ENCODE peak calls at places on chromosomes 16 and 17, in nine cellular contexts. One of them, this sample, is unnamed. For H3K4me1, the result is how much of the 10 kb centered on the place peaks cover.

GRCh38 chr17:31596382-31597323 is 205.2 kb downstream of the RAB11FIP4 start:
- DNase-seq in neural progenitor cell: peak
- DNase-seq in colonic mucosa: peak
- DNase-seq in CD8-positive, alpha-beta T cell: no peak
- DNase-seq in pancreas: no peak
- DNase-seq in heart left ventricle: peak
- DNase-seq in tibial artery: peak
- DNase-seq in transverse colon: peak
- DNase-seq in mesendoderm: peak
- DNase-seq in this sample: peak

GRCh38 chr16:59210955-59211541 is 476.9 kb upstream of the GOT2 start:
- DNase-seq in CD8-positive, alpha-beta T cell: no peak
- DNase-seq in neural progenitor cell: peak
- DNase-seq in colonic mucosa: no peak
- DNase-seq in pancreas: no peak
- DNase-seq in mesendoderm: peak
- DNase-seq in tibial artery: no peak
- DNase-seq in heart left ventricle: no peak
- DNase-seq in transverse colon: no peak
- DNase-seq in this sample: peak

GRCh38 chr17:52170963-52171572 is 12.6 kb upstream of the CA10 start:
- DNase-seq in CD8-positive, alpha-beta T cell: no peak
- DNase-seq in heart left ventricle: no peak
- DNase-seq in neural progenitor cell: peak
- DNase-seq in pancreas: no peak
- DNase-seq in tibial artery: no peak
- DNase-seq in transverse colon: no peak
- DNase-seq in colonic mucosa: no peak
- DNase-seq in mesendoderm: peak
- DNase-seq in this sample: no peak

GRCh38 chr17:34306466-34306865 is 12.8 kb upstream of the CCL8 start:
- DNase-seq in heart left ventricle: no peak
- DNase-seq in pancreas: no peak
- DNase-seq in colonic mucosa: no peak
- DNase-seq in tibial artery: no peak
- DNase-seq in CD8-positive, alpha-beta T cell: no peak
- DNase-seq in neural progenitor cell: peak
- DNase-seq in mesendoderm: peak
- DNase-seq in transverse colon: no peak
- DNase-seq in this sample: no peak

GRCh38 chr17:2621241-2621640 is 27.8 kb downstream of the PAFAH1B1 start:
- DNase-seq in heart left ventricle: no peak
- DNase-seq in transverse colon: no peak
- DNase-seq in colonic mucosa: no peak
- DNase-seq in neural progenitor cell: no peak
- DNase-seq in CD8-positive, alpha-beta T cell: no peak
- DNase-seq in pancreas: no peak
- DNase-seq in mesendoderm: no peak
- DNase-seq in tibial artery: no peak
- DNase-seq in this sample: no peak

GRCh38 chr16:24052466-24053324 is 203.4 kb upstream of the CACNG3 start:
- DNase-seq in mesendoderm: peak
- DNase-seq in transverse colon: no peak
- DNase-seq in neural progenitor cell: no peak
- DNase-seq in tibial artery: no peak
- DNase-seq in pancreas: no peak
- DNase-seq in colonic mucosa: no peak
- DNase-seq in CD8-positive, alpha-beta T cell: no peak
- DNase-seq in heart left ventricle: no peak
- DNase-seq in this sample: no peak

GRCh38 chr16:55622930-55623561 is 32.7 kb upstream of the SLC6A2 start:
- DNase-seq in tibial artery: no peak
- DNase-seq in CD8-positive, alpha-beta T cell: no peak
- DNase-seq in mesendoderm: peak
- DNase-seq in colonic mucosa: no peak
- DNase-seq in transverse colon: no peak
- DNase-seq in neural progenitor cell: peak
- DNase-seq in heart left ventricle: no peak
- DNase-seq in pancreas: no peak
- DNase-seq in this sample: no peak

GRCh38 chr16:52399116-52399515 is 147.8 kb downstream of the TOX3 start:
- DNase-seq in tibial artery: no peak
- DNase-seq in CD8-positive, alpha-beta T cell: no peak
- DNase-seq in neural progenitor cell: no peak
- DNase-seq in pancreas: no peak
- DNase-seq in heart left ventricle: no peak
- DNase-seq in mesendoderm: no peak
- DNase-seq in colonic mucosa: no peak
- DNase-seq in transverse colon: no peak
- DNase-seq in this sample: no peak

GRCh38 chr17:35726609-35727460 is 4.6 kb upstream of the RASL10B start:
- DNase-seq in mesendoderm: peak
- DNase-seq in neural progenitor cell: no peak
- DNase-seq in transverse colon: peak
- DNase-seq in colonic mucosa: peak
- DNase-seq in pancreas: peak
- DNase-seq in tibial artery: no peak
- DNase-seq in CD8-positive, alpha-beta T cell: no peak
- DNase-seq in heart left ventricle: peak
- DNase-seq in this sample: peak

GRCh38 chr16:66662445-66663194 is 33.9 kb downstream of the CMTM4 start:
- DNase-seq in mesendoderm: peak
- DNase-seq in transverse colon: no peak
- DNase-seq in CD8-positive, alpha-beta T cell: no peak
- DNase-seq in tibial artery: no peak
- DNase-seq in heart left ventricle: no peak
- DNase-seq in colonic mucosa: no peak
- DNase-seq in pancreas: no peak
- DNase-seq in neural progenitor cell: no peak
- DNase-seq in this sample: no peak

GRCh38 chr16:29745126-29745852 is 501 bp downstream of the C16orf54 start:
- DNase-seq in pancreas: no peak
- DNase-seq in heart left ventricle: no peak
- DNase-seq in CD8-positive, alpha-beta T cell: peak
- DNase-seq in tibial artery: no peak
- DNase-seq in neural progenitor cell: no peak
- DNase-seq in colonic mucosa: peak
- DNase-seq in mesendoderm: no peak
- DNase-seq in transverse colon: peak
- DNase-seq in this sample: peak

GRCh38 chr16:15509051-15509592 is 74.7 kb downstream of the BMERB1 start:
- DNase-seq in neural progenitor cell: no peak
- DNase-seq in colonic mucosa: no peak
- DNase-seq in transverse colon: no peak
- DNase-seq in pancreas: no peak
- DNase-seq in heart left ventricle: no peak
- DNase-seq in CD8-positive, alpha-beta T cell: no peak
- DNase-seq in mesendoderm: peak
- DNase-seq in tibial artery: no peak
- DNase-seq in this sample: no peak

GRCh38 chr17:70096861-70097260 is 21.8 kb downstream of the KCNJ16 start:
- DNase-seq in pancreas: no peak
- DNase-seq in CD8-positive, alpha-beta T cell: no peak
- DNase-seq in neural progenitor cell: no peak
- DNase-seq in transverse colon: no peak
- DNase-seq in tibial artery: no peak
- DNase-seq in mesendoderm: no peak
- DNase-seq in heart left ventricle: no peak
- DNase-seq in colonic mucosa: no peak
- DNase-seq in this sample: no peak
- H3K4me1 ChIP-seq in pancreas: under half
- H3K4me1 ChIP-seq in CD8-positive, alpha-beta T cell: under half
- H3K4me1 ChIP-seq in neural progenitor cell: under half
- H3K4me1 ChIP-seq in transverse colon: under half
- H3K4me1 ChIP-seq in tibial artery: under half
- H3K4me1 ChIP-seq in mesendoderm: under half
- H3K4me1 ChIP-seq in heart left ventricle: under half
- H3K4me1 ChIP-seq in colonic mucosa: under half
- H3K4me1 ChIP-seq in this sample: under half

DNA sequence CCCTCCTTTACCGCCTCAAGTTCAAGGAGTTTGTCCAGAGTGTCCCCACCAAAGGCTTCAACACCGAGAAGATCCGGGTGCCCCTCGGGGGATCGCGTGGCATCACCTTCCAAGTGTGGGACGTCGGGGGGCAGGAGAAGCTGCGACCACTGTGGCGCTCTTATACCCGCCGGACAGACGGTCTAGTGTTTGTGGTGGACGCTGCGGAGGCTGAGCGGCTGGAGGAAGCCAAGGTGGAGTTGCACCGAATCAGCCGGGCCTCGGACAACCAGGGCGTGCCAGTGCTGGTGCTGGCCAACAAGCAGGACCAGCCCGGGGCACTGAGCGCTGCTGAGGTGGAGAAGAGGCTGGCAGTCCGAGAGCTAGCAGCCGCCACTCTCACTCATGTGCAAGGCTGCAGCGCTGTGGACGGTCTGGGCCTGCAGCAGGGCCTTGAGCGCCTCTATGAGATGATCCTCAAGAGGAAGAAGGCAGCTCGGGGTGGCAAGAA is 1.1 kb downstream of the ARL4D start:
- DNase-seq in heart left ventricle: no peak
- DNase-seq in colonic mucosa: no peak
- DNase-seq in tibial artery: peak
- DNase-seq in pancreas: no peak
- DNase-seq in mesendoderm: no peak
- DNase-seq in CD8-positive, alpha-beta T cell: no peak
- DNase-seq in transverse colon: no peak
- DNase-seq in neural progenitor cell: no peak
- DNase-seq in this sample: peak
- H3K4me3 ChIP-seq in heart left ventricle: peak
- H3K4me3 ChIP-seq in colonic mucosa: peak
- H3K4me3 ChIP-seq in tibial artery: peak
- H3K4me3 ChIP-seq in pancreas: no peak
- H3K4me3 ChIP-seq in mesendoderm: peak
- H3K4me3 ChIP-seq in CD8-positive, alpha-beta T cell: no peak
- H3K4me3 ChIP-seq in transverse colon: peak
- H3K4me3 ChIP-seq in neural progenitor cell: peak
- H3K4me3 ChIP-seq in this sample: peak

GRCh38 chr17:80067393-80067986 is 31.0 kb downstream of the CCDC40 start:
- DNase-seq in mesendoderm: no peak
- DNase-seq in colonic mucosa: no peak
- DNase-seq in transverse colon: no peak
- DNase-seq in heart left ventricle: no peak
- DNase-seq in neural progenitor cell: no peak
- DNase-seq in pancreas: no peak
- DNase-seq in tibial artery: no peak
- DNase-seq in CD8-positive, alpha-beta T cell: no peak
- DNase-seq in this sample: no peak

GRCh38 chr17:80069886-80070177 is 31.5 kb upstream of the GAA start:
- DNase-seq in heart left ventricle: no peak
- DNase-seq in mesendoderm: no peak
- DNase-seq in tibial artery: peak
- DNase-seq in colonic mucosa: no peak
- DNase-seq in pancreas: no peak
- DNase-seq in neural progenitor cell: no peak
- DNase-seq in CD8-positive, alpha-beta T cell: no peak
- DNase-seq in transverse colon: no peak
- DNase-seq in this sample: peak

GRCh38 chr17:80071116-80071980 is 30.0 kb upstream of the GAA start:
- DNase-seq in heart left ventricle: peak
- DNase-seq in transverse colon: peak
- DNase-seq in CD8-positive, alpha-beta T cell: no peak
- DNase-seq in neural progenitor cell: no peak
- DNase-seq in tibial artery: peak
- DNase-seq in colonic mucosa: peak
- DNase-seq in mesendoderm: no peak
- DNase-seq in pancreas: peak
- DNase-seq in this sample: peak

GRCh38 chr17:80070375-80071115 is 30.8 kb upstream of the GAA start:
- DNase-seq in transverse colon: no peak
- DNase-seq in CD8-positive, alpha-beta T cell: no peak
- DNase-seq in pancreas: no peak
- DNase-seq in colonic mucosa: no peak
- DNase-seq in neural progenitor cell: no peak
- DNase-seq in heart left ventricle: no peak
- DNase-seq in tibial artery: no peak
- DNase-seq in mesendoderm: no peak
- DNase-seq in this sample: no peak

GRCh38 chr17:80068301-80069160 is 32.1 kb downstream of the CCDC40 start:
- DNase-seq in heart left ventricle: peak
- DNase-seq in mesendoderm: peak
- DNase-seq in pancreas: no peak
- DNase-seq in transverse colon: no peak
- DNase-seq in tibial artery: no peak
- DNase-seq in colonic mucosa: no peak
- DNase-seq in CD8-positive, alpha-beta T cell: no peak
- DNase-seq in neural progenitor cell: no peak
- DNase-seq in this sample: peak
- H3K27ac ChIP-seq in heart left ventricle: peak
- H3K27ac ChIP-seq in mesendoderm: no peak
- H3K27ac ChIP-seq in pancreas: peak
- H3K27ac ChIP-seq in transverse colon: peak
- H3K27ac ChIP-seq in tibial artery: no peak
- H3K27ac ChIP-seq in colonic mucosa: no peak
- H3K27ac ChIP-seq in CD8-positive, alpha-beta T cell: no peak
- H3K27ac ChIP-seq in neural progenitor cell: no peak
- H3K27ac ChIP-seq in this sample: peak

GRCh38 chr17:57606111-57606875 is 138.8 kb downstream of the CCDC182 start:
- DNase-seq in neural progenitor cell: no peak
- DNase-seq in colonic mucosa: no peak
- DNase-seq in heart left ventricle: no peak
- DNase-seq in mesendoderm: no peak
- DNase-seq in pancreas: peak
- DNase-seq in CD8-positive, alpha-beta T cell: no peak
- DNase-seq in transverse colon: no peak
- DNase-seq in tibial artery: no peak
- DNase-seq in this sample: no peak
- H3K4me1 ChIP-seq in neural progenitor cell: under half
- H3K4me1 ChIP-seq in colonic mucosa: under half
- H3K4me1 ChIP-seq in heart left ventricle: under half
- H3K4me1 ChIP-seq in mesendoderm: under half
- H3K4me1 ChIP-seq in pancreas: under half
- H3K4me1 ChIP-seq in CD8-positive, alpha-beta T cell: half or more
- H3K4me1 ChIP-seq in transverse colon: under half
- H3K4me1 ChIP-seq in tibial artery: under half
- H3K4me1 ChIP-seq in this sample: under half

GRCh38 chr16:87489434-87490045 is 3.3 kb downstream of the ZCCHC14 start:
- DNase-seq in CD8-positive, alpha-beta T cell: no peak
- DNase-seq in transverse colon: no peak
- DNase-seq in mesendoderm: no peak
- DNase-seq in pancreas: no peak
- DNase-seq in heart left ventricle: no peak
- DNase-seq in tibial artery: no peak
- DNase-seq in neural progenitor cell: no peak
- DNase-seq in colonic mucosa: no peak
- DNase-seq in this sample: no peak
- H3K4me3 ChIP-seq in CD8-positive, alpha-beta T cell: peak
- H3K4me3 ChIP-seq in transverse colon: peak
- H3K4me3 ChIP-seq in mesendoderm: no peak
- H3K4me3 ChIP-seq in pancreas: no peak
- H3K4me3 ChIP-seq in heart left ventricle: peak
- H3K4me3 ChIP-seq in tibial artery: peak
- H3K4me3 ChIP-seq in neural progenitor cell: peak
- H3K4me3 ChIP-seq in colonic mucosa: no peak
- H3K4me3 ChIP-seq in this sample: peak

This sample was measured in right cardiac atrium.